ENCODE peak calls at places on chromosomes 5 and 9, in ten cellular contexts. N is CD8-positive, alpha-beta T cell; F is tibial artery; Q is HS-27A; P is upper lobe of right lung; W is body of pancreas; K is Right ventricle myocardium superior; Y is stimulated activated CD8-positive, alpha-beta memory T cell treated with anti-CD3 and anti-CD28 coated beads, Interleukin-4, amount 100 ng/mL, for 48 hours; M is M059J; S is NCI-H1092. C is an unnamed sample.

GRCh38 chr5:80231693-80232092 is 24.2 kb downstream of the SERINC5 start:
- DNase-seq in M (no peak), N (no peak), Q (no peak), K (no peak), P (no peak), Y (no peak), F (no peak), W (no peak), S (no peak), C (no peak)

GRCh38 chr5:112186401-112186990 is 232.6 kb downstream of the EPB41L4A start:
- DNase-seq in N (no peak), S (no peak), Y (no peak), Q (no peak), W (peak), P (no peak), K (no peak), F (no peak), M (peak), C (peak)

GRCh38 chr9:124412228-124412575 is 3.0 kb downstream of the PSMB7 start:
- DNase-seq in Q (no peak), W (no peak), N (no peak), Y (no peak), S (no peak), M (peak), F (no peak), K (no peak), P (no peak), C (no peak)

GRCh38 chr5:153896701-153897100 is 142.0 kb downstream of the FAM114A2 start:
- DNase-seq in K (no peak), S (peak), Q (no peak), Y (no peak), M (peak), N (no peak), F (no peak), W (peak), P (no peak), C (no peak)

GRCh38 chr9:98795295-98795955 is 930 bp downstream of the ANKS6 start:
- DNase-seq in Y (no peak), K (no peak), F (no peak), N (no peak), S (no peak), W (no peak), M (no peak), P (no peak), Q (no peak), C (no peak)

GRCh38 chr9:96022445-96023031 is 147.0 kb downstream of the ERCC6L2 start:
- DNase-seq in N (no peak), Q (no peak), P (peak), Y (peak), M (no peak), K (peak), S (peak), F (no peak), W (no peak), C (peak)

GRCh38 chr5:374631-375335 is 53.3 kb downstream of the AHRR start:
- DNase-seq in S (no peak), F (peak), M (no peak), Y (peak), W (peak), N (no peak), P (peak), Q (no peak), K (peak), C (no peak)

GRCh38 chr9:121353246-121353975 is 16.6 kb downstream of the STOM start:
- DNase-seq in N (peak), P (no peak), Y (peak), F (no peak), Q (no peak), S (no peak), K (no peak), W (no peak), M (no peak), C (no peak)

GRCh38 chr5:87229780-87230179 is 37.9 kb upstream of the RASA1 start:
- DNase-seq in S (no peak), Y (no peak), Q (no peak), W (no peak), N (no peak), K (no peak), F (no peak), M (peak), P (no peak), C (no peak)

GRCh38 chr9:16048129-16048528 is 495.3 kb downstream of the CCDC171 start:
- DNase-seq in S (no peak), N (no peak), Y (no peak), M (no peak), Q (no peak), W (no peak), F (no peak), K (no peak), P (no peak), C (no peak)

GRCh38 chr5:159021360-159022177 is 78.1 kb downstream of the EBF1 start:
- DNase-seq in S (no peak), K (no peak), N (no peak), W (no peak), Y (no peak), M (no peak), Q (no peak), F (no peak), P (no peak), C (no peak)

GRCh38 chr9:113669523-113670115 is 206.1 kb downstream of the RGS3 start:
- DNase-seq in S (no peak), P (no peak), F (no peak), K (no peak), W (no peak), Q (no peak), N (no peak), M (no peak), Y (no peak), C (no peak)

GRCh38 chr9:76866689-76867088 is 39.2 kb downstream of the PRUNE2 start:
- DNase-seq in N (no peak), W (no peak), Q (peak), P (no peak), M (peak), K (no peak), F (no peak), Y (no peak), S (no peak), C (no peak)

GRCh38 chr5:112878760-112879159 is 17.7 kb downstream of the SRP19 start:
- DNase-seq in S (no peak), Q (no peak), Y (peak), F (no peak), W (no peak), N (peak), M (peak), P (no peak), K (no peak), C (no peak)

GRCh38 chr5:177427919-177428573 is 1.6 kb downstream of the GRK6 start:
- DNase-seq in Q (no peak), W (no peak), Y (peak), K (no peak), N (no peak), F (no peak), S (no peak), P (peak), M (no peak), C (no peak)

GRCh38 chr5:93360436-93361100 is 220.5 kb downstream of the NR2F1-AS1 start:
- DNase-seq in N (no peak), K (no peak), F (no peak), P (no peak), M (no peak), W (no peak), Q (no peak), Y (no peak), S (no peak), C (no peak)

GRCh38 chr5:36675244-36675643 is 68.8 kb downstream of the SLC1A3 start:
- DNase-seq in P (no peak), M (no peak), K (no peak), S (no peak), N (no peak), Y (no peak), F (no peak), W (no peak), Q (no peak), C (no peak)

GRCh38 chr9:90420714-90421513 is 221.7 kb downstream of the DIRAS2 start:
- DNase-seq in N (no peak), Q (no peak), M (no peak), W (no peak), P (no peak), K (no peak), S (peak), Y (no peak), F (no peak), C (no peak)

GRCh38 chr9:113355197-113355596 is 5.9 kb downstream of the BSPRY start:
- DNase-seq in F (no peak), Q (no peak), N (no peak), W (no peak), S (no peak), K (no peak), P (no peak), M (peak), Y (peak), C (no peak)

GRCh38 chr5:116569999-116570398 is 4.6 kb downstream of the SEMA6A start:
- DNase-seq in N (no peak), K (no peak), S (no peak), F (no peak), P (no peak), Q (no peak), M (no peak), Y (no peak), W (no peak), C (peak)

GRCh38 chr5:111774525-111774924 is 17.5 kb upstream of the NREP start:
- DNase-seq in K (peak), P (peak), W (peak), Q (peak), Y (no peak), S (no peak), M (peak), F (peak), N (no peak), C (peak)

GRCh38 chr9:74415995-74416394 is 81.1 kb upstream of the RORB start:
- DNase-seq in P (no peak), Y (no peak), S (no peak), W (no peak), F (no peak), Q (no peak), M (no peak), N (no peak), K (no peak), C (no peak)

GRCh38 chr9:37187713-37188439 is 67.5 kb downstream of the ZCCHC7 start:
- DNase-seq in N (no peak), M (peak), Y (no peak), W (no peak), K (no peak), F (no peak), P (no peak), S (no peak), Q (no peak), C (no peak)

GRCh38 chr9:764105-764524 is 77.4 kb upstream of the DMRT1 start:
- DNase-seq in Q (no peak), F (peak), K (peak), M (peak), P (no peak), S (peak), N (peak), W (peak), Y (peak), C (no peak)

GRCh38 chr5:139340051-139340450 is 1.6 kb upstream of the PAIP2 start:
- DNase-seq in Y (no peak), N (no peak), K (no peak), Q (no peak), W (no peak), F (no peak), S (no peak), M (no peak), P (no peak), C (no peak)

GRCh38 chr5:11182441-11183080 is 421.5 kb upstream of the DAP start:
- DNase-seq in Y (no peak), F (no peak), N (no peak), K (no peak), W (peak), M (peak), S (no peak), Q (no peak), P (no peak), C (no peak)

GRCh38 chr5:176675676-176676360 is 28.5 kb downstream of the TSPAN17 start:
- DNase-seq in F (no peak), P (no peak), K (peak), S (no peak), Q (no peak), W (no peak), Y (no peak), M (peak), N (no peak), C (no peak)

GRCh38 chr5:56176155-56176798 is 56.9 kb downstream of the ANKRD55 start:
- DNase-seq in F (no peak), S (no peak), M (no peak), K (no peak), W (peak), P (no peak), Q (no peak), Y (no peak), N (no peak), C (no peak)

C was measured in retina.